ENCODE peak calls at places on chromosomes 2 and 18, in seven cellular contexts. Y is endodermal cell, S is fibroblast of mammary gland, E is GM06990, D is vagina, T is breast epithelium, W is GM23248. F is an unnamed sample.

GRCh38 chr2:63861220-63861822 is 19.6 kb downstream of the UGP2 start:
- DNase-seq in Y (peak; percentile 67), S (peak; percentile 80), E (no peak), D (no peak), T (no peak), W (peak; percentile 81), F (no peak)

GRCh38 chr2:218569661-218570500 is 1.2 kb downstream of the CNOT9 start:
- DNase-seq in Y (peak; percentile 55), S (peak; percentile 72), E (peak; percentile 15), D (no peak), T (no peak), W (peak; percentile 75), F (no peak)

GRCh38 chr18:46104128-46104911 is at the start of gene HAUS1:
- DNase-seq in Y (peak; percentile 98), S (peak; percentile 70), E (peak; percentile 86), D (no peak), T (peak; percentile 90), W (peak; percentile 88), F (peak; percentile 38)

GRCh38 chr2:134154269-134154668 is 99.6 kb upstream of the MGAT5 start:
- DNase-seq in Y (no peak), S (no peak), E (peak; percentile 49), D (no peak), T (no peak), W (no peak), F (peak; percentile 65)

GRCh38 chr2:187215576-187216240 is 232.3 kb downstream of the CALCRL start:
- DNase-seq in Y (no peak), S (peak; percentile 45), E (no peak), D (no peak), T (no peak), W (peak; percentile 37), F (no peak)

GRCh38 chr2:128178650-128179460 is 87.9 kb downstream of the UGGT1 start:
- DNase-seq in Y (peak; percentile 83), S (peak; percentile 80), E (no peak), D (no peak), T (peak; percentile 29), W (peak; percentile 82), F (peak; percentile 15)

GRCh38 chr18:657311-657997 is at the start of gene TYMS:
- DNase-seq in Y (peak; percentile 92), S (peak; percentile 53), E (peak; percentile 83), D (no peak), T (no peak), W (peak; percentile 64), F (no peak)

GRCh38 chr2:29920130-29920577 is 1.2 kb downstream of the ALK start:
- DNase-seq in Y (peak; percentile 97), S (peak; percentile 18), E (peak; percentile 36), D (no peak), T (no peak), W (peak; percentile 60), F (no peak)

GRCh38 chr2:184596819-184597411 is 1.4 kb upstream of the ZNF804A start:
- DNase-seq in Y (no peak), S (peak; percentile 50), E (no peak), D (no peak), T (no peak), W (peak; percentile 69), F (no peak)

GRCh38 chr2:96679843-96680242 is 37.3 kb downstream of the FER1L5 start:
- DNase-seq in Y (no peak), S (no peak), E (no peak), D (no peak), T (no peak), W (no peak), F (no peak)

GRCh38 chr18:8279931-8280330 is 329.3 kb upstream of the RAB12 start:
- DNase-seq in Y (no peak), S (no peak), E (no peak), D (no peak), T (no peak), W (no peak), F (no peak)

GRCh38 chr2:62765619-62766376 is 60.3 kb downstream of the EHBP1 start:
- DNase-seq in Y (no peak), S (no peak), E (no peak), D (no peak), T (no peak), W (peak; percentile 19), F (no peak)

GRCh38 chr2:174263989-174264388 is 15.7 kb upstream of the OLA1 start:
- DNase-seq in Y (no peak), S (peak; percentile 85), E (no peak), D (no peak), T (no peak), W (peak; percentile 80), F (no peak)

GRCh38 chr2:73896362-73897239 is 3.8 kb downstream of the ACTG2 start:
- DNase-seq in Y (no peak), S (peak; percentile 96), E (no peak), D (no peak), T (peak; percentile 59), W (peak; percentile 93), F (no peak)

GRCh38 chr18:70221911-70222278 is 16.4 kb upstream of the RTTN start:
- DNase-seq in Y (no peak), S (no peak), E (no peak), D (no peak), T (no peak), W (no peak), F (no peak)

GRCh38 chr18:46562674-46563192 is 94.3 kb downstream of the LOXHD1 start:
- DNase-seq in Y (peak; percentile 59), S (no peak), E (no peak), D (no peak), T (no peak), W (no peak), F (no peak)

GRCh38 chr2:48412409-48413259 is 117.3 kb upstream of the STON1 start:
- DNase-seq in Y (no peak), S (no peak), E (no peak), D (no peak), T (no peak), W (no peak), F (no peak)

GRCh38 chr2:172256886-172257285 is 154.2 kb upstream of the DLX2 start:
- DNase-seq in Y (no peak), S (no peak), E (no peak), D (no peak), T (no peak), W (peak; percentile 53), F (no peak)

GRCh38 chr2:169363570-169364150 is 1.3 kb upstream of the LRP2 start:
- DNase-seq in Y (peak; percentile 77), S (peak; percentile 7), E (peak; percentile 22), D (no peak), T (peak; percentile 24), W (peak; percentile 28), F (no peak)

GRCh38 chr18:77061946-77062517 is 70.6 kb downstream of the MBP start:
- DNase-seq in Y (peak; percentile 74), S (no peak), E (no peak), D (no peak), T (no peak), W (no peak), F (no peak)

GRCh38 chr18:4017479-4017878 is 437.6 kb downstream of the DLGAP1 start:
- DNase-seq in Y (peak; percentile 78), S (peak; percentile 24), E (no peak), D (no peak), T (no peak), W (peak; percentile 20), F (peak; percentile 10)

GRCh38 chr2:182917924-182918323 is 51.5 kb upstream of the FRZB start:
- DNase-seq in Y (no peak), S (no peak), E (no peak), D (no peak), T (no peak), W (no peak), F (no peak)

GRCh38 chr2:36348721-36349120 is 6.9 kb upstream of the CRIM1 start:
- DNase-seq in Y (no peak), S (peak; percentile 60), E (no peak), D (no peak), T (no peak), W (no peak), F (no peak)

DNA sequence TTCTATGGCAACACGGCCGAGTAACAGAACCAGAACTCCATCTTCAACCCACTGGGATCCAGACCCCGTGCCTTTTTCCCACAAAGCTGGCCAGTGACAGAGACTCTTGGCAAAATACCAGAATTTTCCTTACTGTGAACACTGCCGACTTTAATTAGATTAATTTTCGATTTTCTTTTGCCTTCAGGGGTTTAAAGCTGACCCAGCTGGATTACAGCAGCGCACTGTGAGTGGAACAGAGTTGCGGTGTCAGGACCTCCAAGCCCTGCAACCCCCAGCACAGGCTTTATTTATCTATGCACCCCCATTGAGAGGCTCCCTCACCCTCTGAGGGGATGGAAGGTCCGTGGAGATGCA is 36.4 kb downstream of the CTIF start:
- DNase-seq in Y (no peak), S (no peak), E (no peak), D (no peak), T (no peak), W (peak; percentile 14), F (no peak)
- H3K4me3 ChIP-seq in Y (no peak overlapping the region), S (no peak overlapping the region), E (no peak overlapping the region), D (no peak overlapping the region), T (no peak overlapping the region), W (no peak overlapping the region), F (no peak overlapping the region)

GRCh38 chr18:74549591-74550104 is 15.3 kb downstream of the CNDP1 start:
- DNase-seq in Y (no peak), S (no peak), E (no peak), D (no peak), T (no peak), W (no peak), F (no peak)
- H3K4me3 ChIP-seq in Y (peak overlapping the region; percentile 58), S (no peak overlapping the region), E (no peak overlapping the region), D (no peak overlapping the region), T (no peak overlapping the region), W (no peak overlapping the region), F (no peak overlapping the region)

DNA sequence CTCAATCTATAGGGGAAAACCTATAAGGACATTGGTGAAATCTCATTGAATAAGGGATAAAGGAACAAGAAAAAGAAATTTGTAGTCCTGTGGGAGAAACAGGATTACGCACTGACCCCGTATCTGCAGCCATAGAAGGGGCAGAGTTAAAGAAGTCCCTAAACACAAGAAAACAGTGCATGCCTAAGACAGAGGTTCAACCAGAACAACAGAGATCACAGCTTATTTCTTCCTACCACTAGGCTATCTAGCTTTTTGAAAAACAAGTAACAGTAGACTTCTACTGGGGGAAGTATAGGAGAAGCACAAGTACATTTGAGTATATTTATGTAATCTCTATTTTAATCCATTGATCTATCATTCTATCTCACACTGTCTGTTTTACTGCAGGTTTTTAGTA is 485.2 kb upstream of the REG3G start:
- DNase-seq in Y (no peak), S (no peak), E (no peak), D (no peak), T (no peak), W (no peak), F (no peak)
- H3K4me3 ChIP-seq in Y (no peak overlapping the region), S (no peak overlapping the region), E (no peak overlapping the region), D (no peak overlapping the region), T (no peak overlapping the region), W (no peak overlapping the region), F (no peak overlapping the region)

GRCh38 chr18:39600894-39601293 is 2035.3 kb upstream of the CELF4 start:
- DNase-seq in Y (no peak), S (peak; percentile 6), E (no peak), D (no peak), T (no peak), W (no peak), F (no peak)

GRCh38 chr18:39602112-39602511 is 2036.5 kb upstream of the CELF4 start:
- DNase-seq in Y (no peak), S (no peak), E (no peak), D (no peak), T (no peak), W (no peak), F (no peak)

GRCh38 chr18:39596216-39596615 is 2030.6 kb upstream of the CELF4 start:
- DNase-seq in Y (no peak), S (no peak), E (no peak), D (no peak), T (no peak), W (peak; percentile 5), F (no peak)

GRCh38 chr18:39596891-39597290 is 2031.3 kb upstream of the CELF4 start:
- DNase-seq in Y (no peak), S (no peak), E (no peak), D (no peak), T (no peak), W (no peak), F (no peak)

GRCh38 chr18:39599251-39599650 is 2033.7 kb upstream of the CELF4 start:
- DNase-seq in Y (no peak), S (no peak), E (no peak), D (no peak), T (no peak), W (no peak), F (no peak)
- H3K4me3 ChIP-seq in Y (no peak overlapping the region), S (no peak overlapping the region), E (no peak overlapping the region), D (no peak overlapping the region), T (no peak overlapping the region), W (no peak overlapping the region), F (no peak overlapping the region)

F was measured in GM12864.